ENCODE peak calls at places on chromosomes 13 and 19, in seven cellular contexts. R is fibroblast of lung; W is AG04450; Y is mesenchymal stem cell; U is transverse colon; P is CD4-positive, alpha-beta memory T cell; M is coronary artery. N is an unnamed sample.

GRCh38 chr13:59689057-59689456 is 474.7 kb downstream of the DIAPH3 start:
- DNase-seq in P (no peak), Y (no peak), W (no peak), M (no peak), U (no peak), R (no peak), N (no peak)

GRCh38 chr13:75312884-75313520 is 169.0 kb downstream of the TBC1D4 start:
- DNase-seq in U (no peak), Y (no peak), M (no peak), P (no peak), W (no peak), R (no peak), N (no peak)

GRCh38 chr19:42158926-42159325 is 26.7 kb upstream of the POU2F2 start:
- DNase-seq in W (no peak), P (no peak), R (no peak), M (no peak), Y (no peak), U (no peak), N (no peak)

GRCh38 chr13:50106559-50106958 is 91.3 kb downstream of the KCNRG start:
- DNase-seq in W (no peak), P (no peak), M (no peak), U (no peak), R (no peak), Y (no peak), N (no peak)

GRCh38 chr13:98384739-98385138 is 192.2 kb downstream of the STK24 start:
- DNase-seq in Y (peak), R (peak), M (no peak), W (no peak), P (no peak), U (no peak), N (peak)

GRCh38 chr19:55488986-55489710 is 912 bp downstream of the SSC5D start:
- DNase-seq in W (no peak), R (peak), P (no peak), M (no peak), U (no peak), Y (no peak), N (no peak)

GRCh38 chr13:30224732-30225131 is 82.6 kb downstream of the KATNAL1 start:
- DNase-seq in W (no peak), M (no peak), Y (peak), R (peak), P (no peak), U (no peak), N (peak)

GRCh38 chr19:4987286-4987685 is 18.4 kb downstream of the KDM4B start:
- DNase-seq in Y (peak), R (peak), U (no peak), P (no peak), M (no peak), W (no peak), N (no peak)

GRCh38 chr13:50635504-50635903 is 208.0 kb downstream of the DLEU7 start:
- DNase-seq in R (no peak), U (peak), P (no peak), M (no peak), Y (peak), W (no peak), N (no peak)

GRCh38 chr13:32209670-32210069 is 105.5 kb downstream of the ZAR1L start:
- DNase-seq in W (no peak), Y (peak), P (no peak), U (no peak), M (no peak), R (peak), N (no peak)

GRCh38 chr13:32205426-32206096 is 109.6 kb downstream of the ZAR1L start:
- DNase-seq in W (peak), P (no peak), Y (peak), U (no peak), R (no peak), M (no peak), N (no peak)

GRCh38 chr13:32203736-32204135 is 111.4 kb downstream of the ZAR1L start:
- DNase-seq in U (no peak), M (no peak), R (no peak), W (no peak), Y (no peak), P (no peak), N (no peak)

GRCh38 chr13:32208860-32209259 is 106.3 kb downstream of the ZAR1L start:
- DNase-seq in R (no peak), M (no peak), W (no peak), P (no peak), U (no peak), Y (no peak), N (no peak)

DNA sequence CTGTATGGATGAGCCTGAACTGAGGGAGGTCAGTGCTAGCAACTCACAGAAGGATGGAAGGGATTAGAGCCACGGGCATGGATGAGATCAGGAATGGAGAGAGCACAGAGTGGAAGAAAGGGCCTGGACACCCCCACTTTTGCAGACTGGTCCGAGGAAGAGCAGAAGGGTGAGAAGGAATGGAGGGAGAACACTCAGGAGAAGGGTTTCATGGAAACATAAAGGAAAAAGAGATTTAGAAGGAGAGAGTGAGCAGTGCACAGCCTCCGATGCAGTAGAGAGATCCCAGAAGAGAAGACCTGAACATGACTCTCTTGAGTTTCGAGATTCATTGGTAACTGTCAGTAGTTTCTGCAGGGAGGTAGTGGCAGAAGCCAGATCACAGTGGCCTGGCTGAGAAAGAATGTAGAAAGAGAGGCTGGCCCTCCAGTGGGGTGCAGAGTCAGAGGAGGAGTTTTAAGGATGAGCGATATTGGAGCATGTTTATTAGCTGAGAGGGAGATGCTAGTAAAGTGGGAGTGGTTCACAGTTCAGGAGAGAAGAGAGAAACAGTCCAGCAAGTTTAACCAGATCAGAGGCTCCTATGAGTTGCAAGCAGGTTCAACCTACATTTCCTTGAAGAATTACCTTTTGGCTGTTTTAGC is 108.9 kb downstream of the ZAR1L start:
- DNase-seq in R (no peak), M (no peak), Y (peak), W (no peak), U (no peak), P (no peak), N (no peak)
- H3K27ac ChIP-seq in R (no peak), M (peak), Y (no peak), W (peak), U (no peak), P (no peak), N (no peak)

DNA sequence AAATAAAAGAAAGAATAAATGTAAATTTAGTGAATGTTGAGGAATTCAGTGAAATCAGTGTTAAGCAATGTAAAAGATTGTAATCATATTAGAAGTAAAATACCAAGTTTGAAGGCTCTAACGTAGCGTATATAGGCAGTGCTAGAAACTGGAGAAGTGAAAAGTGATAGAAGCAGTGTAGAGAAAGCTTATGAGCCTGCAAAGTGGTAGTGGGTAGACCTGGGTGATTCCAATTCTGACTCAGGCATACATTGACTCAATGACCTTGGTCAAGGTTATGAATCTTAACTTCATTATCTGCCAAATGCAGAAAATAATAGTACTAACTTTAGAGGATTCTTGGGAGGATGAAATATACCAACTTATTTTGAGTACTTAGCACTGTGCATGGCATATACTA is 4.1 kb downstream of the SLC10A2 start:
- DNase-seq in W (no peak), P (no peak), R (no peak), U (no peak), M (no peak), Y (no peak), N (no peak)
- H3K4me3 ChIP-seq in W (no peak), P (no peak), R (no peak), U (no peak), M (no peak), Y (no peak), N (no peak)

GRCh38 chr19:57135797-57136196 is 9.2 kb downstream of the ZIM3 start:
- DNase-seq in R (no peak), U (no peak), Y (no peak), W (no peak), P (no peak), M (no peak), N (no peak)

DNA sequence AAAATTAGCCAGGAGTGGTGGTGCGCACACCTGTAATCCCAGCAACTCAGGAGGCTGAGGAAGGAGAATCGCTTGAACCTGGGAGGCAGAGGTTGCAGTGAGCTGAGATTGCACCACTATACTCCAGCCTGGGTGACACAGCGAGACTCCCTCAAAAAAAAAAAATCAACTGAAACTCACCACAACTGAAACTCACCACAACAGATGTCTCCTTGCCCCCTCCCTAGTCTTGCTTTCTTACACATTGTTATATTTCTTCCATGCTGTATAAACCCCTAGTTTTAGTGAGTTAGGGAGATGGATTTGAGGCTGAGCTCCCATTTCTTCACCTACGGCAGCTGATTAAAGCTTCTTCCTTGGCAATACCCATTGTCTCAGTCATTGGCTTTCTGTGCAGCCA is 3.3 kb downstream of the ZIM3 start:
- DNase-seq in P (no peak), Y (no peak), M (no peak), U (no peak), W (no peak), R (no peak), N (no peak)
- H3K27ac ChIP-seq in P (no peak), Y (no peak), M (no peak), U (no peak), W (no peak), R (no peak), N (no peak)

GRCh38 chr13:31998131-31998530 is 33.4 kb upstream of the FRY start:
- DNase-seq in U (no peak), M (no peak), R (peak), W (no peak), Y (no peak), P (no peak), N (peak)

GRCh38 chr13:32001769-32002168 is 29.8 kb upstream of the FRY start:
- DNase-seq in Y (no peak), U (no peak), P (no peak), M (no peak), R (no peak), W (no peak), N (no peak)

GRCh38 chr13:31997641-31998040 is 33.9 kb upstream of the FRY start:
- DNase-seq in W (no peak), Y (no peak), M (no peak), P (no peak), U (no peak), R (no peak), N (no peak)

GRCh38 chr13:31996611-31997010 is 35.0 kb upstream of the FRY start:
- DNase-seq in W (no peak), U (no peak), Y (no peak), M (no peak), P (no peak), R (no peak), N (no peak)

GRCh38 chr13:32001392-32001768 is 30.2 kb upstream of the FRY start:
- DNase-seq in W (no peak), R (peak), M (no peak), U (no peak), P (no peak), Y (peak), N (peak)
- H3K4me3 ChIP-seq in W (no peak), R (no peak), M (no peak), U (no peak), P (no peak), Y (no peak), N (no peak)

GRCh38 chr13:23794267-23795161 is 94.7 kb downstream of the MIPEP start:
- DNase-seq in W (peak), U (no peak), M (no peak), R (peak), P (no peak), Y (peak), N (peak)
- H3K27ac ChIP-seq in W (peak), U (no peak), M (peak), R (peak), P (no peak), Y (peak), N (peak)